ENCODE peak calls at places on chromosome 5, in nine cellular contexts. One of them, this sample, is unnamed.

GRCh38 chr5:146662229-146662628 is 146.2 kb upstream of the GPR151 start:
- DNase-seq in endodermal cell: no peak
- DNase-seq in tibial artery: no peak
- DNase-seq in thyroid gland: no peak
- DNase-seq in GM19239: peak
- DNase-seq in HTR-8/SVneo: no peak
- DNase-seq in mucosa of gallbladder: no peak
- DNase-seq in stimulated activated CD4-positive, alpha-beta T cell treated with anti-CD3 and anti-CD28 coated beads, Interleukin-4, amount 100 ng/mL, for 4 hours: no peak
- DNase-seq in T-helper 1 cell: peak
- DNase-seq in this sample: no peak

GRCh38 chr5:107602896-107603295 is 67.8 kb downstream of the EFNA5 start:
- DNase-seq in endodermal cell: no peak
- DNase-seq in tibial artery: no peak
- DNase-seq in thyroid gland: no peak
- DNase-seq in GM19239: no peak
- DNase-seq in HTR-8/SVneo: no peak
- DNase-seq in mucosa of gallbladder: no peak
- DNase-seq in stimulated activated CD4-positive, alpha-beta T cell treated with anti-CD3 and anti-CD28 coated beads, Interleukin-4, amount 100 ng/mL, for 4 hours: no peak
- DNase-seq in T-helper 1 cell: no peak
- DNase-seq in this sample: no peak

GRCh38 chr5:1203311-1203967 is 2.0 kb downstream of the SLC6A19 start:
- DNase-seq in endodermal cell: no peak
- DNase-seq in tibial artery: no peak
- DNase-seq in thyroid gland: no peak
- DNase-seq in GM19239: no peak
- DNase-seq in HTR-8/SVneo: no peak
- DNase-seq in mucosa of gallbladder: no peak
- DNase-seq in stimulated activated CD4-positive, alpha-beta T cell treated with anti-CD3 and anti-CD28 coated beads, Interleukin-4, amount 100 ng/mL, for 4 hours: no peak
- DNase-seq in T-helper 1 cell: no peak
- DNase-seq in this sample: no peak

GRCh38 chr5:179620703-179621350 is 2.6 kb downstream of the HNRNPH1 start:
- DNase-seq in endodermal cell: no peak
- DNase-seq in tibial artery: no peak
- DNase-seq in thyroid gland: no peak
- DNase-seq in GM19239: no peak
- DNase-seq in HTR-8/SVneo: no peak
- DNase-seq in mucosa of gallbladder: no peak
- DNase-seq in stimulated activated CD4-positive, alpha-beta T cell treated with anti-CD3 and anti-CD28 coated beads, Interleukin-4, amount 100 ng/mL, for 4 hours: no peak
- DNase-seq in T-helper 1 cell: no peak
- DNase-seq in this sample: no peak

GRCh38 chr5:59562756-59563389 is 330.7 kb downstream of the PDE4D start:
- DNase-seq in endodermal cell: peak
- DNase-seq in tibial artery: no peak
- DNase-seq in thyroid gland: no peak
- DNase-seq in GM19239: peak
- DNase-seq in HTR-8/SVneo: peak
- DNase-seq in mucosa of gallbladder: no peak
- DNase-seq in stimulated activated CD4-positive, alpha-beta T cell treated with anti-CD3 and anti-CD28 coated beads, Interleukin-4, amount 100 ng/mL, for 4 hours: no peak
- DNase-seq in T-helper 1 cell: no peak
- DNase-seq in this sample: peak

GRCh38 chr5:181151146-181151545 is 3.8 kb downstream of the OR2V2 start:
- DNase-seq in endodermal cell: peak
- DNase-seq in tibial artery: no peak
- DNase-seq in thyroid gland: no peak
- DNase-seq in GM19239: no peak
- DNase-seq in HTR-8/SVneo: no peak
- DNase-seq in mucosa of gallbladder: no peak
- DNase-seq in stimulated activated CD4-positive, alpha-beta T cell treated with anti-CD3 and anti-CD28 coated beads, Interleukin-4, amount 100 ng/mL, for 4 hours: no peak
- DNase-seq in T-helper 1 cell: no peak
- DNase-seq in this sample: no peak

GRCh38 chr5:53422539-53422938 is 57.9 kb upstream of the FST start:
- DNase-seq in endodermal cell: no peak
- DNase-seq in tibial artery: no peak
- DNase-seq in thyroid gland: no peak
- DNase-seq in GM19239: no peak
- DNase-seq in HTR-8/SVneo: no peak
- DNase-seq in mucosa of gallbladder: no peak
- DNase-seq in stimulated activated CD4-positive, alpha-beta T cell treated with anti-CD3 and anti-CD28 coated beads, Interleukin-4, amount 100 ng/mL, for 4 hours: no peak
- DNase-seq in T-helper 1 cell: no peak
- DNase-seq in this sample: no peak

GRCh38 chr5:180291234-180291940 is 496 bp downstream of the MAPK9 start:
- DNase-seq in endodermal cell: peak
- DNase-seq in tibial artery: no peak
- DNase-seq in thyroid gland: peak
- DNase-seq in GM19239: peak
- DNase-seq in HTR-8/SVneo: peak
- DNase-seq in mucosa of gallbladder: no peak
- DNase-seq in stimulated activated CD4-positive, alpha-beta T cell treated with anti-CD3 and anti-CD28 coated beads, Interleukin-4, amount 100 ng/mL, for 4 hours: no peak
- DNase-seq in T-helper 1 cell: no peak
- DNase-seq in this sample: peak

GRCh38 chr5:1524799-1525623 is 1.3 kb upstream of the LPCAT1 start:
- DNase-seq in endodermal cell: no peak
- DNase-seq in tibial artery: peak
- DNase-seq in thyroid gland: peak
- DNase-seq in GM19239: no peak
- DNase-seq in HTR-8/SVneo: no peak
- DNase-seq in mucosa of gallbladder: no peak
- DNase-seq in stimulated activated CD4-positive, alpha-beta T cell treated with anti-CD3 and anti-CD28 coated beads, Interleukin-4, amount 100 ng/mL, for 4 hours: no peak
- DNase-seq in T-helper 1 cell: no peak
- DNase-seq in this sample: no peak

This sample was measured in H54.